ENCODE peak calls at places on chromosome 3, in four cellular contexts. G is NCI-H1092 treated with DMSO at 0.1 percent for 48 hours, N is PC-9, I is heart left ventricle. X is an unnamed sample.

GRCh38 chr3:48428863-48429415 is 947 bp downstream of the PLXNB1 start:
- DNase-seq in N (peak; percentile 34), I (peak; percentile 65), G (peak; percentile 34), X (peak; percentile 63)

GRCh38 chr3:179865876-179866505 is 170.7 kb downstream of the PEX5L start:
- DNase-seq in I (no peak), G (no peak), N (no peak), X (no peak)

GRCh38 chr3:192892981-192893827 is 24.5 kb downstream of the MB21D2 start:
- DNase-seq in I (peak; percentile 40), G (no peak), N (peak; percentile 89), X (peak; percentile 36)

GRCh38 chr3:161964856-161965255 is 468.2 kb downstream of the OTOL1 start:
- DNase-seq in I (no peak), N (no peak), G (no peak), X (no peak)

GRCh38 chr3:101193957-101194356 is 126.4 kb downstream of the IMPG2 start:
- DNase-seq in I (no peak), N (no peak), G (no peak), X (no peak)

GRCh38 chr3:69425249-69425648 is 39.4 kb upstream of the FRMD4B start:
- DNase-seq in N (peak; percentile 34), I (no peak), G (no peak), X (no peak)

GRCh38 chr3:146326875-146327543 is 76.1 kb upstream of the PLSCR4 start:
- DNase-seq in G (no peak), N (no peak), I (peak; percentile 24), X (no peak)

GRCh38 chr3:124037332-124037731 is 45.4 kb upstream of the ROPN1 start:
- DNase-seq in G (no peak), I (no peak), N (no peak), X (no peak)

GRCh38 chr3:192169332-192169915 is 557.9 kb downstream of the FGF12 start:
- DNase-seq in G (no peak), N (no peak), I (no peak), X (no peak)

GRCh38 chr3:165181556-165181955 is 14.6 kb downstream of the SLITRK3 start:
- DNase-seq in N (no peak), I (no peak), G (no peak), X (no peak)

GRCh38 chr3:55269636-55270035 is 217.5 kb downstream of the WNT5A start:
- DNase-seq in I (no peak), G (no peak), N (no peak), X (no peak)

GRCh38 chr3:46966811-46967210 is 9.7 kb downstream of the CCDC12 start:
- DNase-seq in I (no peak), G (no peak), N (no peak), X (no peak)

X was measured in left ventricle myocardium superior.